ENCODE peak calls at places on chromosomes 2 and 18, in eight cellular contexts. W is lower leg skin, V is thyroid gland, G is neural crest cell, D is endothelial cell, T is PC-9, E is LNCaP clone FGC, Z is endodermal cell. K is an unnamed sample.

GRCh38 chr2:209609531-209609930 is 162.1 kb upstream of the UNC80 start:
- DNase-seq in Z (no peak), D (no peak), G (no peak), E (no peak), V (no peak), W (no peak), T (no peak), K (no peak)

GRCh38 chr2:223970343-223971128 is 13.3 kb downstream of the MRPL44 start:
- DNase-seq in W (no peak), G (peak), T (peak), D (peak), E (no peak), Z (peak), V (peak), K (peak)

GRCh38 chr2:74079522-74080341 is 68.0 kb downstream of the BOLA3 start:
- DNase-seq in Z (no peak), E (no peak), G (no peak), D (no peak), T (no peak), V (no peak), W (no peak), K (no peak)

GRCh38 chr18:37251679-37252078 is 313.9 kb downstream of the CELF4 start:
- DNase-seq in E (no peak), V (no peak), W (no peak), Z (no peak), T (no peak), G (no peak), D (no peak), K (peak)

GRCh38 chr2:32772623-32773221 is 144.9 kb downstream of the TTC27 start:
- DNase-seq in Z (peak), G (peak), V (no peak), E (no peak), T (peak), W (no peak), D (peak), K (peak)

GRCh38 chr2:45759310-45759851 is 107.9 kb downstream of the PRKCE start:
- DNase-seq in D (no peak), G (no peak), T (no peak), V (no peak), W (peak), E (no peak), Z (peak), K (no peak)

GRCh38 chr2:180664507-180664906 is 315.9 kb upstream of the UBE2E3 start:
- DNase-seq in W (no peak), T (no peak), E (no peak), G (no peak), D (no peak), Z (no peak), V (no peak), K (no peak)

GRCh38 chr2:240997141-240997855 is 1.1 kb upstream of the SNED1 start:
- DNase-seq in Z (peak), T (no peak), E (peak), D (no peak), W (peak), G (no peak), V (peak), K (no peak)

GRCh38 chr2:238497610-238498005 is 70.9 kb downstream of the ASB1 start:
- DNase-seq in W (peak), T (no peak), E (no peak), G (no peak), Z (no peak), D (no peak), V (no peak), K (no peak)

GRCh38 chr2:70344195-70344594 is 42.3 kb upstream of the FAM136A start:
- DNase-seq in Z (no peak), G (no peak), E (no peak), W (no peak), T (peak), D (no peak), V (no peak), K (no peak)

GRCh38 chr2:86372641-86373502 is 35.4 kb upstream of the REEP1 start:
- DNase-seq in G (peak), V (peak), Z (peak), E (peak), D (peak), W (no peak), T (no peak), K (peak)

GRCh38 chr2:127991742-127992141 is 36.1 kb downstream of the SAP130 start:
- DNase-seq in V (no peak), G (no peak), W (no peak), E (no peak), Z (no peak), D (no peak), T (no peak), K (no peak)

GRCh38 chr2:216621292-216621691 is 11.9 kb upstream of the IGFBP2 start:
- DNase-seq in V (no peak), W (no peak), D (no peak), E (peak), T (no peak), G (no peak), Z (no peak), K (no peak)

GRCh38 chr2:100646039-100646438 is 83.2 kb downstream of the PDCL3 start:
- DNase-seq in D (no peak), W (no peak), E (no peak), Z (peak), G (no peak), T (no peak), V (no peak), K (no peak)

GRCh38 chr2:189412330-189412953 is 28.8 kb upstream of the WDR75 start:
- DNase-seq in V (peak), D (peak), T (no peak), G (peak), Z (peak), W (no peak), E (peak), K (peak)

GRCh38 chr2:11589316-11589940 is 55.6 kb downstream of the GREB1 start:
- DNase-seq in V (no peak), W (no peak), G (no peak), Z (peak), E (no peak), T (no peak), D (no peak), K (no peak)
- TF ChIP-seq CTCF in V (no peak), W (no peak), G (no peak), Z (peak), E (no peak), T (peak), D (no peak), K (no peak)

DNA sequence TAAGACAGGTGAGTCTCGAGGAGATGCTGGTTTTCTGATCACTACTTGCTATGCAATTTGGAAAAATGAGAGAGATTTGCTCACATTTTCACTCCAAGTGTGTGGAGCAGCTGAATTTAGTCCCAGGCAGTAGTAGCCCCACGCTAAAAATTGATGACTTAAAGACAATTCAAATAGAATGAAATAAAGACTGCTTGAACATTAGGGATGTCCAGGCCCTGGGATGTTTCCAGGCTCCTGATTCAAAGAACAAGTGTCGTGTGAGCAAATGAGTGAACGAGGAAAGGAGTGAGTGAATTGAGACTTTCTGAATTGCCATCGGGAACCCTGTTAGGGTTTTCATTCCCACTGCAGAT is 37.3 kb upstream of the MRPL19 start:
- DNase-seq in E (no peak), T (no peak), V (no peak), D (no peak), Z (no peak), G (no peak), W (no peak), K (no peak)
- TF ChIP-seq CTCF in E (no peak), T (peak), V (peak), D (peak), Z (no peak), G (peak), W (no peak), K (no peak)

DNA sequence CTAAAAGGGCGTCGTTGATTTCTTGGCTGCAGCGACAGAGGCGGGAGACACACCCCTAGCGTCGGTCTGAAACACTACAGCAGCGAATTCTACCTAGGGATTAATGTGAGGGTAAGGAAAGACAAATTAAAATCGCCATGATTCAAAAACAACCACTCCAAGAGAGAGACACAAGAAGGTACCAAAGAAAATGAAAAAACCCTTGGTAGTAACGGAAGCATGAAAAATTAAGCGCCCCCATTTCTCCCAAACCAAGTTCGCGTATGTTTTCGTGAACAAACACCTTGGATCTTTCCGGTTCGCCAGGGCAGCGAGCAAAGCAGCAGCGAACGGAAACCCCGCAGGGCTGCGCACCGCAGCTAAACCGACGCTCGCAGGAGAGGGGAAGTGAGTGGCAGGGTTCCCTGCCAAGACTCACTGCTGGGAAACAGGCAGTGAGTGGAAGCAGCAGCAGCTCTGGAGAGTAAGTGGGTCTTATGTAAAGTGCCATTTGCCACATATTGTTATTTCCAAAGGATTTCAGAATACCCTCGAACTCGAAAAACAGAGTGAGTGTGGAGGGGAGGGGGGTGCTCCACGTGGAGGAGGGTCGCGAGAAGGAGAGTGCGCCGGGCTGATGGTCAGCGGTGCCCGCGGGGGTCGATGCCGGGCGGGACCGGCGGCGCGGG is 1.0 kb downstream of the PPP3R1 start:
- DNase-seq in W (peak), E (peak), Z (peak), V (peak), G (peak), T (peak), D (peak), K (peak)
- TF ChIP-seq CTCF in W (no peak), E (peak), Z (peak), V (peak), G (peak), T (peak), D (peak), K (peak)

GRCh38 chr18:55477537-55478300 is 110.3 kb downstream of the TCF4 start:
- DNase-seq in T (no peak), Z (no peak), D (no peak), E (no peak), W (no peak), G (no peak), V (peak), K (peak)

GRCh38 chr18:55475916-55476315 is 112.1 kb downstream of the TCF4 start:
- DNase-seq in W (no peak), E (no peak), D (no peak), V (no peak), T (no peak), G (no peak), Z (no peak), K (no peak)

GRCh38 chr18:55479656-55480420 is 108.2 kb downstream of the TCF4 start:
- DNase-seq in G (no peak), E (no peak), D (no peak), W (no peak), V (no peak), Z (no peak), T (no peak), K (no peak)

GRCh38 chr18:55475467-55475866 is 112.5 kb downstream of the TCF4 start:
- DNase-seq in V (no peak), G (no peak), E (no peak), T (no peak), W (no peak), Z (no peak), D (no peak), K (no peak)

GRCh38 chr18:55478301-55478660 is 109.7 kb downstream of the TCF4 start:
- DNase-seq in T (no peak), E (no peak), D (no peak), Z (no peak), V (no peak), W (no peak), G (no peak), K (no peak)
- TF ChIP-seq CTCF in T (no peak), E (no peak), D (no peak), Z (no peak), V (no peak), W (no peak), G (no peak), K (no peak)

DNA sequence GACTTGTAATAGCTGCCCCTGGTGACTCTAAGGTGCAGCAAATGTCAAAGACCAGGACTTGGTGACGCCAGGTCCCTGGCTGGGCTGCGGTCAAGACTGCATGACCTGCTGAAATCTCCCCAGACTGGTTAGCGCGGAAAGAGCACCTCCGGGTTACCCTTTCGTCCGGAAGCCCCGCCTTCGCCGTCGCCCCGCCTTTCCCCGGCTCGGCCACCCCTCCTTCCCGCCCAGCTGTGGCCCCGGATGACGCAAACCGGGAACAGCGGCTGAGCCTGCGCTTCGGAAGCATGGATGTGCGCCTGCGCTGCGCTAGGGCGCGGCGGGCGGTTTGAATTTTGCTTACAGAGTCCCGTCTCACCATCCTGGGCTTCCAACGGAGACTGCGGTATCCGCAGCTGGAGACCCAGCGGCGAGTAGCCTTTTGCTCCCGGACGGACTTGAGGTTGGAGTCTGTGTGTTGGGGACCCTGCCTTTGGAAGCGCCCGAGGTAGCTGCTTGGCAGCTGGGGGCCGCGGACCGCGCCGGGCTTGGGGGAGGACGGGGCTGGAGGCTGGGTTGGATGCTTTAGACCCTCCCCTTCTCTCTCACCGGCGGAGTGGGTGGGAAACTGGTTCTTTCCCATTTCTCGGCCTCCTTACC is at the start of gene SKA1:
- DNase-seq in Z (peak), E (peak), T (peak), W (peak), G (peak), D (peak), V (peak), K (peak)
- TF ChIP-seq CTCF in Z (no peak), E (no peak), T (no peak), W (no peak), G (no peak), D (no peak), V (no peak), K (no peak)

GRCh38 chr2:18169787-18170175 is 291.3 kb downstream of the KCNS3 start:
- DNase-seq in E (no peak), D (no peak), G (no peak), T (no peak), W (no peak), V (no peak), Z (no peak), K (no peak)
- TF ChIP-seq CTCF in E (no peak), D (no peak), G (no peak), T (no peak), W (no peak), V (no peak), Z (no peak), K (no peak)

GRCh38 chr18:59140287-59140885 is 702 bp downstream of the SEC11C start:
- DNase-seq in E (no peak), V (no peak), W (no peak), T (peak), D (peak), Z (peak), G (peak), K (peak)
- TF ChIP-seq CTCF in E (no peak), V (no peak), W (no peak), T (no peak), D (no peak), Z (peak), G (no peak), K (no peak)

DNA sequence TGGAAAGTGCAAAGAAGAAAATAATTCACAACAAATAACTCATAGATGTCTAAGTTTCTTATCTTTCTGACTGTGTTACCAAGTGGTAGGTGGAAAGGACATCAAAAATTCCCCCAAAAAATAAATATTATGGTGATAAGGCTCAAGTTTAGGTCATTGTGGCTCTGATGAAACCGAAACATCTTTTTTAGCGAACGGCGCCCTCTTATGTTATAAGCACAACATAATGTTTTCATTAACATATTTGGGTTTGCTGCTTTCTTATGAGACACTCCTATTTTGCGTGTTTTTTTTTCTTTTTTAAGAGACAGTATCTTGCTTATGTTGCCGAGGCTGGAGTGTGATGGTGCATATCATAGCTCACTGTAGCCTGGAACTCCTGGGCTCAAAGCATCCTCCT is 38.6 kb upstream of the SLC35G4 start:
- DNase-seq in V (no peak), G (no peak), W (no peak), Z (peak), T (no peak), D (no peak), E (no peak), K (no peak)
- TF ChIP-seq CTCF in V (no peak), G (peak), W (no peak), Z (peak), T (no peak), D (peak), E (peak), K (peak)

GRCh38 chr2:64563436-64563938 is 39.4 kb downstream of the AFTPH start:
- DNase-seq in E (no peak), T (no peak), V (no peak), W (no peak), D (no peak), Z (no peak), G (no peak), K (no peak)

GRCh38 chr2:64565949-64566705 is 42.0 kb downstream of the AFTPH start:
- DNase-seq in E (no peak), T (no peak), W (no peak), Z (no peak), V (no peak), G (no peak), D (no peak), K (no peak)

GRCh38 chr2:64565358-64565757 is 41.2 kb downstream of the AFTPH start:
- DNase-seq in G (no peak), E (no peak), Z (no peak), D (no peak), W (no peak), T (no peak), V (no peak), K (no peak)

GRCh38 chr2:64558682-64559081 is 34.6 kb downstream of the AFTPH start:
- DNase-seq in V (no peak), E (no peak), T (no peak), W (no peak), G (no peak), D (no peak), Z (no peak), K (no peak)

DNA sequence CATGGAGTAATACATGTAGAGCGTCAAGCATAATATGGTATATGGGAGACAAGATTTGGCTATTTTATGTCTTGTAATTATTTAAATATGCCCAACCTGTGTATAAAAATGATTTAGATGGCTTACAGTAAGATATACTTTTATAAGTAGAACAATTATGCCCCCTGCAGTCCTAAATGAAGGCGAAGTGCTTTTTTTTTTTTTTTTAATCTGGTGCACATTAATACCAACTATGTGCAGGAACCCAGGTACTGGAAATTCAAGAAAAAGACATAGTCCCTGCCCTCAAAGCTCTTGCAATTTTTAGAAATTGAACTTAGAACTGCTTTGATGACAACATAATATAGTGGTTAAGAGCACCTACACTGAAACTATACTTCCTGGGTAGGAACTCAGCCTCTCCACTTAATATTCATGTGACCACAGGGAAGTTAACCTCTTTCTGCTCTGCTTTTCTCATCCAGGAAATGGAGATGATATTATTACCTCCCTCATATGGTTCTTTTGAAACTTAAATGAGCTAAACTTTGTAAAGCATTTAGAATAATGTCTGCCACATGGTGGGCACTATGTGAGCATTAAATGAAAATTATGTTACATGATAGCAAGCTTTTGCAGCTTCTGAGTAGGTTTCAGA is 38.1 kb downstream of the AFTPH start:
- DNase-seq in G (no peak), V (no peak), D (no peak), Z (no peak), T (no peak), E (no peak), W (no peak), K (no peak)
- TF ChIP-seq CTCF in G (peak), V (no peak), D (peak), Z (peak), T (peak), E (peak), W (no peak), K (no peak)